ENCODE peak calls at places on chromosomes 11 and 22, in four cellular contexts. K is neural progenitor cell, G is BE2C, L is GM20000. S is an unnamed sample.

GRCh38 chr22:41288245-41288946 is 2.4 kb upstream of the RANGAP1 start:
- DNase-seq in K (no peak), G (peak), L (no peak), S (no peak)

GRCh38 chr11:64566042-64566914 is 24.7 kb upstream of the SLC22A12 start:
- DNase-seq in K (peak), G (peak), L (no peak), S (no peak)

GRCh38 chr11:7673724-7674434 is 579 bp upstream of the CYB5R2 start:
- DNase-seq in K (peak), G (peak), L (peak), S (no peak)

GRCh38 chr11:116742104-116742503 is 30.7 kb downstream of the BUD13 start:
- DNase-seq in K (no peak), G (no peak), L (no peak), S (no peak)

GRCh38 chr11:33970984-33971466 is 79.1 kb upstream of the LMO2 start:
- DNase-seq in K (peak), G (peak), L (peak), S (no peak)

GRCh38 chr11:64861227-64861970 is 16.9 kb upstream of the CDC42BPG start:
- DNase-seq in K (no peak), G (no peak), L (no peak), S (no peak)

GRCh38 chr11:28756977-28757376 is 648.8 kb downstream of the METTL15 start:
- DNase-seq in K (no peak), G (no peak), L (no peak), S (no peak)

GRCh38 chr22:31607696-31608095 is 54.3 kb downstream of the PISD start:
- DNase-seq in K (no peak), G (no peak), L (no peak), S (no peak)

GRCh38 chr11:67265633-67266423 is 445 bp upstream of the GRK2 start:
- DNase-seq in K (peak), G (peak), L (peak), S (peak)

GRCh38 chr11:129944696-129945095 is 49.3 kb upstream of the NFRKB start:
- DNase-seq in K (no peak), G (no peak), L (no peak), S (no peak)

GRCh38 chr11:110434952-110435779 is 5.4 kb downstream of the FDX1 start:
- DNase-seq in K (no peak), G (no peak), L (no peak), S (no peak)

GRCh38 chr22:22469527-22469926 is 39.0 kb downstream of the ZNF280B start:
- DNase-seq in K (no peak), G (no peak), L (no peak), S (no peak)

DNA sequence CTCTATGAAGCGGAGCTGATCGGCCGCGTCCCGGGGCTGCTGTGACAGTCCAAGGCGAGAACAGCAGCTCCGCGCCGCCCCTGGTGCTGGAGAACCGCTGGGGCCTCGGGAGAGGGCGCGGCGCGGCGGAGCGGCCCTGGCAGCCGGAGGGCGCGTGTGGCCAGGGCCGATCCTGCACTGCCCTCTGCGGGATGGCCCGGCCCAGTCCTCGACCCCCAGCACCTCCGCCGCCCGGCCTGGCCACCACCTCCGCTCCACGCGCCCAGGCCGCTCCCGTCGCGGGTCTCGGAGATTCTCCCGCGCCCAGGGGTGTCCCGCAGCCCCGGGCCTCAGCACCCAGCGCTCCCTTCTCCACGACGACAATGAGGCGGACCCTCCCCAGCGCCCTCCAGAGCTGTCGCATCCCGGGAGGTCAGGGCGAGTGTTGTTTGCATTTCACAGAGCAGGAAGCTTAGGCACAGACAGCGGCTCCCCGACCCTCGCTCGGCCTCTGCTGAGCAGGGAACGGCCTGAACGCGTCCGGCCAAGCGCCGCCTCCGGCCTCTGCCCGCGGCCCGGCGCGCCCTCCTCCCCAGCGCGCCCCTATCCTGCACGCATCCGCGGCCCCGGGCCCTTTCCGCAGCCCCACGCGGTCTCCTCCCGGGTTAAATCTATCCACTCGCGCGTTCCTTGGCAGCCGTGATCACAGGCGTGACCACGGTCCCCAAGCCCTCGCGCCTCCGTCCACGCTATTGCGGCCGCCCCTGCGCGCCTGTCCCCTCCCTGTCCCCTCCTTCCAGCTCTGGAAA is 109.7 kb downstream of the WNT7B start:
- DNase-seq in K (peak), G (peak), L (peak), S (peak)
- TF ChIP-seq CTCF in K (peak), G (peak), L (no peak), S (peak)

DNA sequence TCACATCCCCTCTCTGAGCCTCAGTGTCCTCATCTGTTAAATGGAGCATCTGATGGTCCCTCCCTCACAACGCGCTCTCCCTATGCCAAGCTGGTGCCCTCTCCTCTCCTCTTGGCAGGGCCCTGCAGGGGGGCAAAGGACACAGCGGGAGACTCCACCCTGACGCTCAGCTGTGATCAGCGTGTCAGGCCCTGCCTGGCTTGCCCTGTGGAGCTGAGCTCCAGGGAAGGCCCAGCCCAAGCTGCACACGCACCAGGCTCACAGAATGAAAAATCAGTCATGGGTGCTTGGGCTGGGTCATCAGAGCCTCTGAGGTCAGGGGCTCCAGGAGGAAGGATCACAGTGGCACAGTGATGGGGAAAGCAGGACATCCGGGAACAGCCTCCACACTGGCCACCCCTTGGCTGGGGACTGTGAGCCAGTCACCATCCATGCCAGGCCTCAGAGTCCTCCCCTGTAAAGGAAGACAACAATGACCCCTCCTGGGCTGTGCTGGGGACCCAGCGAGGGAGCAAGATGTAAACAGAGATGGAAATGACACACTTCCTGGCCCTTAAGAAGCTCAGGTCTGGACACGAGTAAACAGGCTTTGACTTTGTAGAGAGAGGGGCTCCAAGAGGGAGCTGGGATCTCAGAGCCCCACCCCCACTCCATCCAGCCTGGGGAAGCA is 36.6 kb downstream of the RPL3 start:
- DNase-seq in K (no peak), G (no peak), L (no peak), S (no peak)
- TF ChIP-seq CTCF in K (peak), G (no peak), L (no peak), S (no peak)

GRCh38 chr11:43575931-43576833 is 104.4 kb upstream of the HSD17B12 start:
- DNase-seq in K (no peak), G (no peak), L (no peak), S (no peak)

GRCh38 chr11:43574949-43575915 is 105.3 kb upstream of the HSD17B12 start:
- DNase-seq in K (peak), G (peak), L (peak), S (no peak)

GRCh38 chr11:43578346-43579170 is 102.0 kb upstream of the HSD17B12 start:
- DNase-seq in K (no peak), G (no peak), L (no peak), S (no peak)

GRCh38 chr11:43577566-43578264 is 102.8 kb upstream of the HSD17B12 start:
- DNase-seq in K (no peak), G (no peak), L (no peak), S (no peak)

DNA sequence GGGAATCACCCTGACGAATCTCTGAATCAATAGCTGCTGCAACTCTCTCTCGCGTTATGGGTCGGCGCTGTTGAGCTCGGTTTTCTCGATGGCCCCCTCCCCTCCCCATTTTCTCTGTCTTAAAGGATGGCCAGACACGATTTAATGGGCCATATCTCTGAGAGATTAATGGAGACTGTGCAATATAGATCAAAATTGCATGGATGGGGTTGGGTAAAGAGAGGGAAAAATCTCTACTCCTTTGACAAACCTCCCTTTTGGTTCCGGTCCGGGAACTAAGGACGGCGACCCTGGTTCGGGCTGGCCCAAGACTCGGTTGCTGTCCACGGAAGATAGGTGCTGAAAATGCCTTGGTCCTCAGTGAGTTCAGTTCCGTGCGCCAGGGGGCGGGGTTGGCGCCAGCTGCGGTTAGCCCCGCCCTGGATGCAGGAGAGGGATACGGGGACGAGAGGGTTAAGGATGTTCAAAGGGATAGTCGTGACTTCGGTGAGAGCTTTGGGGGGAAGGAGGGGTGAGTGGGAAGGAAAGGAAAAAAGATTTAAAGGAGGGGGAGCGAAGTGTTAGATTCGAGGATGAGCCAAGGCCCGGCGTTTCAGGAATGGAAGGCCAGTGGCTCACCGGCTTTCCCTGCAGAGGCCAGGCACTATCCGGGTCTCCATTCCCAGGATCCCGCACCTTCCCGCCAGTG is 103.6 kb upstream of the HSD17B12 start:
- DNase-seq in K (peak), G (peak), L (peak), S (no peak)
- TF ChIP-seq CTCF in K (peak), G (peak), L (no peak), S (peak)

DNA sequence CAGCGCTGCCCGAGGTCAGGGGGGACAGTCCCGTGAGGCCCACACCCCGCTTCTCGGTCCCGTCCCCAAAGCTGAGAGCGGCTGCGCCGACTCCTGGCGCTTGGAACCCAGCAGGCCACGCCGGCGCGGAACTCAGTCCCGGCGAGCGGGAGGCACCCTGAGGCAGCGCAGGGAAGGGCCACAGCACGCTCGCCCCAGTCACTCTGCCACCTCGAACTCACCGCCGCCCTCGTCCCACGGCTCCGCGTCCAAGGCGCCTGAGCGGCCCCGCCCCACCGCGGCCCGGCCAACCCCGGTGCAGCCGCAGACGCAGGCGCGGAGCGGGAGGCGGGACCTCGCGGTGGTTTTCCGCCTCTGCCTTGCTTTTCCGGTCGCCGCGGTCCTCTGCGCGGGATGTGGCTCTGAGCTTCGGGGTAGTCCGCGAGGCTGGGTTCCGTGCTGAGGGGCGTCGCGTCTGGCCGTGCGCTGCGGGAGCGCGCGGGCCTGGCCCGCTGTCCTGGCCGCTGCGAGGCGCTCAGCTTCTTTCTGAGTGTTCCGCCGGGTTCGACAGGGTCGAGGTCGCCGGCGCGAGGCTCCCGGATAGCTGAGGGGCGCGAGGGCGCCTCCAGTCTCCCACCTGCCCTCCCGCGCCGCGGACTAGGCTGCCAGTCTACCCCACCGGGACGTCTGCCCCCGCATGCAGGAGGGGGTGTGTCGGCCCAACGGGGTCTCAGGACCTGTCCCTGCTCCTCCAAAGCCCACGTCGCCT is at the start of gene CDPF1:
- DNase-seq in K (peak), G (peak), L (peak), S (peak)
- TF ChIP-seq CTCF in K (no peak), G (no peak), L (no peak), S (no peak)